ENCODE peak calls at places on chromosomes 2 and 18, in eight cellular contexts. One of them, this sample, is unnamed.

GRCh38 chr2:197356136-197356535 is 45.6 kb upstream of the ANKRD44 start:
- DNase-seq in Ammon's horn: no peak
- DNase-seq in T-helper 1 cell: peak; percentile 14
- DNase-seq in CD8-positive, alpha-beta T cell: no peak
- DNase-seq in BE2C: no peak
- DNase-seq in HTR-8/SVneo: no peak
- DNase-seq in tibial artery: no peak
- DNase-seq in left lobe of liver: no peak
- DNase-seq in this sample: no peak

GRCh38 chr2:192459422-192459821 is 264.7 kb upstream of the TMEFF2 start:
- DNase-seq in Ammon's horn: no peak
- DNase-seq in T-helper 1 cell: no peak
- DNase-seq in CD8-positive, alpha-beta T cell: no peak
- DNase-seq in BE2C: no peak
- DNase-seq in HTR-8/SVneo: no peak
- DNase-seq in tibial artery: no peak
- DNase-seq in left lobe of liver: no peak
- DNase-seq in this sample: no peak

GRCh38 chr2:3169106-3169870 is 208.3 kb downstream of the EIPR1 start:
- DNase-seq in Ammon's horn: no peak
- DNase-seq in T-helper 1 cell: no peak
- DNase-seq in CD8-positive, alpha-beta T cell: no peak
- DNase-seq in BE2C: no peak
- DNase-seq in HTR-8/SVneo: peak; percentile 26
- DNase-seq in tibial artery: no peak
- DNase-seq in left lobe of liver: no peak
- DNase-seq in this sample: no peak

GRCh38 chr2:62661263-62661635 is 44.3 kb upstream of the EHBP1 start:
- DNase-seq in Ammon's horn: no peak
- DNase-seq in T-helper 1 cell: no peak
- DNase-seq in CD8-positive, alpha-beta T cell: no peak
- DNase-seq in BE2C: no peak
- DNase-seq in HTR-8/SVneo: no peak
- DNase-seq in tibial artery: no peak
- DNase-seq in left lobe of liver: no peak
- DNase-seq in this sample: no peak

GRCh38 chr2:6906165-6906751 is 11.0 kb upstream of the RNF144A start:
- DNase-seq in Ammon's horn: no peak
- DNase-seq in T-helper 1 cell: peak; percentile 65
- DNase-seq in CD8-positive, alpha-beta T cell: no peak
- DNase-seq in BE2C: no peak
- DNase-seq in HTR-8/SVneo: no peak
- DNase-seq in tibial artery: no peak
- DNase-seq in left lobe of liver: no peak
- DNase-seq in this sample: no peak

GRCh38 chr2:180763249-180763989 is 217.0 kb upstream of the UBE2E3 start:
- DNase-seq in Ammon's horn: no peak
- DNase-seq in T-helper 1 cell: no peak
- DNase-seq in CD8-positive, alpha-beta T cell: no peak
- DNase-seq in BE2C: no peak
- DNase-seq in HTR-8/SVneo: no peak
- DNase-seq in tibial artery: no peak
- DNase-seq in left lobe of liver: no peak
- DNase-seq in this sample: no peak

GRCh38 chr2:134039912-134040581 is 213.8 kb upstream of the MGAT5 start:
- DNase-seq in Ammon's horn: no peak
- DNase-seq in T-helper 1 cell: no peak
- DNase-seq in CD8-positive, alpha-beta T cell: no peak
- DNase-seq in BE2C: no peak
- DNase-seq in HTR-8/SVneo: no peak
- DNase-seq in tibial artery: no peak
- DNase-seq in left lobe of liver: no peak
- DNase-seq in this sample: no peak

GRCh38 chr2:80328033-80328635 is 23.6 kb upstream of the LRRTM1 start:
- DNase-seq in Ammon's horn: no peak
- DNase-seq in T-helper 1 cell: no peak
- DNase-seq in CD8-positive, alpha-beta T cell: no peak
- DNase-seq in BE2C: no peak
- DNase-seq in HTR-8/SVneo: no peak
- DNase-seq in tibial artery: no peak
- DNase-seq in left lobe of liver: no peak
- DNase-seq in this sample: no peak

GRCh38 chr2:230949966-230950832 is 25.2 kb upstream of the GPR55 start:
- DNase-seq in Ammon's horn: no peak
- DNase-seq in T-helper 1 cell: peak; percentile 56
- DNase-seq in CD8-positive, alpha-beta T cell: no peak
- DNase-seq in BE2C: no peak
- DNase-seq in HTR-8/SVneo: no peak
- DNase-seq in tibial artery: no peak
- DNase-seq in left lobe of liver: no peak
- DNase-seq in this sample: no peak

GRCh38 chr18:35143615-35144596 is 96.9 kb upstream of the ZNF397 start:
- DNase-seq in Ammon's horn: peak; percentile 88
- DNase-seq in T-helper 1 cell: peak; percentile 17
- DNase-seq in CD8-positive, alpha-beta T cell: peak; percentile 32
- DNase-seq in BE2C: peak; percentile 51
- DNase-seq in HTR-8/SVneo: peak; percentile 10
- DNase-seq in tibial artery: peak; percentile 40
- DNase-seq in left lobe of liver: peak; percentile 69
- DNase-seq in this sample: peak; percentile 79

GRCh38 chr2:121359937-121360565 is 75.0 kb upstream of the TFCP2L1 start:
- DNase-seq in Ammon's horn: no peak
- DNase-seq in T-helper 1 cell: no peak
- DNase-seq in CD8-positive, alpha-beta T cell: no peak
- DNase-seq in BE2C: no peak
- DNase-seq in HTR-8/SVneo: no peak
- DNase-seq in tibial artery: no peak
- DNase-seq in left lobe of liver: no peak
- DNase-seq in this sample: peak; percentile 37

GRCh38 chr2:178718283-178718682 is 88.9 kb downstream of the TTN start:
- DNase-seq in Ammon's horn: no peak
- DNase-seq in T-helper 1 cell: no peak
- DNase-seq in CD8-positive, alpha-beta T cell: no peak
- DNase-seq in BE2C: no peak
- DNase-seq in HTR-8/SVneo: no peak
- DNase-seq in tibial artery: no peak
- DNase-seq in left lobe of liver: no peak
- DNase-seq in this sample: no peak

GRCh38 chr2:102698369-102699111 is 63.3 kb upstream of the TMEM182 start:
- DNase-seq in Ammon's horn: no peak
- DNase-seq in T-helper 1 cell: no peak
- DNase-seq in CD8-positive, alpha-beta T cell: no peak
- DNase-seq in BE2C: peak; percentile 9
- DNase-seq in HTR-8/SVneo: no peak
- DNase-seq in tibial artery: no peak
- DNase-seq in left lobe of liver: no peak
- DNase-seq in this sample: no peak

GRCh38 chr2:13495039-13495438 is 778.3 kb downstream of the TRIB2 start:
- DNase-seq in Ammon's horn: no peak
- DNase-seq in T-helper 1 cell: no peak
- DNase-seq in CD8-positive, alpha-beta T cell: no peak
- DNase-seq in BE2C: no peak
- DNase-seq in HTR-8/SVneo: no peak
- DNase-seq in tibial artery: no peak
- DNase-seq in left lobe of liver: no peak
- DNase-seq in this sample: no peak

GRCh38 chr2:191245869-191246531 is 796 bp downstream of the MYO1B start:
- DNase-seq in Ammon's horn: no peak
- DNase-seq in T-helper 1 cell: peak; percentile 19
- DNase-seq in CD8-positive, alpha-beta T cell: no peak
- DNase-seq in BE2C: peak; percentile 93
- DNase-seq in HTR-8/SVneo: peak; percentile 64
- DNase-seq in tibial artery: peak; percentile 41
- DNase-seq in left lobe of liver: peak; percentile 75
- DNase-seq in this sample: no peak

GRCh38 chr2:60550151-60550983 is 3.1 kb downstream of the BCL11A start:
- DNase-seq in Ammon's horn: peak; percentile 89
- DNase-seq in T-helper 1 cell: peak; percentile 46
- DNase-seq in CD8-positive, alpha-beta T cell: peak; percentile 58
- DNase-seq in BE2C: peak; percentile 82
- DNase-seq in HTR-8/SVneo: peak; percentile 74
- DNase-seq in tibial artery: no peak
- DNase-seq in left lobe of liver: peak; percentile 71
- DNase-seq in this sample: peak; percentile 31

GRCh38 chr18:37565138-37565984 is at the start of gene CELF4:
- DNase-seq in Ammon's horn: peak; percentile 70
- DNase-seq in T-helper 1 cell: no peak
- DNase-seq in CD8-positive, alpha-beta T cell: no peak
- DNase-seq in BE2C: peak; percentile 46
- DNase-seq in HTR-8/SVneo: no peak
- DNase-seq in tibial artery: no peak
- DNase-seq in left lobe of liver: no peak
- DNase-seq in this sample: peak; percentile 57

GRCh38 chr2:5798083-5798482 is 105.9 kb downstream of the SOX11 start:
- DNase-seq in Ammon's horn: no peak
- DNase-seq in T-helper 1 cell: no peak
- DNase-seq in CD8-positive, alpha-beta T cell: no peak
- DNase-seq in BE2C: no peak
- DNase-seq in HTR-8/SVneo: no peak
- DNase-seq in tibial artery: no peak
- DNase-seq in left lobe of liver: no peak
- DNase-seq in this sample: no peak

GRCh38 chr2:45888641-45889040 is 237.2 kb downstream of the PRKCE start:
- DNase-seq in Ammon's horn: no peak
- DNase-seq in T-helper 1 cell: no peak
- DNase-seq in CD8-positive, alpha-beta T cell: no peak
- DNase-seq in BE2C: no peak
- DNase-seq in HTR-8/SVneo: no peak
- DNase-seq in tibial artery: no peak
- DNase-seq in left lobe of liver: no peak
- DNase-seq in this sample: no peak

GRCh38 chr18:45517181-45517741 is 98.0 kb upstream of the SLC14A2 start:
- DNase-seq in Ammon's horn: no peak
- DNase-seq in T-helper 1 cell: no peak
- DNase-seq in CD8-positive, alpha-beta T cell: no peak
- DNase-seq in BE2C: no peak
- DNase-seq in HTR-8/SVneo: no peak
- DNase-seq in tibial artery: peak; percentile 78
- DNase-seq in left lobe of liver: no peak
- DNase-seq in this sample: no peak

GRCh38 chr2:30666307-30666874 is 140.9 kb downstream of the CAPN13 start:
- DNase-seq in Ammon's horn: no peak
- DNase-seq in T-helper 1 cell: peak; percentile 8
- DNase-seq in CD8-positive, alpha-beta T cell: no peak
- DNase-seq in BE2C: peak; percentile 44
- DNase-seq in HTR-8/SVneo: peak; percentile 45
- DNase-seq in tibial artery: no peak
- DNase-seq in left lobe of liver: no peak
- DNase-seq in this sample: no peak

GRCh38 chr18:67211646-67212045 is 304.9 kb downstream of the DSEL start:
- DNase-seq in Ammon's horn: no peak
- DNase-seq in T-helper 1 cell: no peak
- DNase-seq in CD8-positive, alpha-beta T cell: no peak
- DNase-seq in BE2C: no peak
- DNase-seq in HTR-8/SVneo: no peak
- DNase-seq in tibial artery: no peak
- DNase-seq in left lobe of liver: no peak
- DNase-seq in this sample: no peak

GRCh38 chr18:24108621-24109020 is 30.2 kb upstream of the CABYR start:
- DNase-seq in Ammon's horn: no peak
- DNase-seq in T-helper 1 cell: no peak
- DNase-seq in CD8-positive, alpha-beta T cell: no peak
- DNase-seq in BE2C: no peak
- DNase-seq in HTR-8/SVneo: no peak
- DNase-seq in tibial artery: no peak
- DNase-seq in left lobe of liver: no peak
- DNase-seq in this sample: no peak

GRCh38 chr2:182378759-182379158 is 48.1 kb downstream of the PDE1A start:
- DNase-seq in Ammon's horn: no peak
- DNase-seq in T-helper 1 cell: no peak
- DNase-seq in CD8-positive, alpha-beta T cell: no peak
- DNase-seq in BE2C: no peak
- DNase-seq in HTR-8/SVneo: no peak
- DNase-seq in tibial artery: no peak
- DNase-seq in left lobe of liver: no peak
- DNase-seq in this sample: no peak